ENCODE peak calls at places on chromosomes 11 and 22, in five cellular contexts. M is lower lobe of right lung, O is uterus, X is cardiac muscle cell, L is AG04450. P is an unnamed sample.

GRCh38 chr11:19988598-19988997 is 171.7 kb downstream of the DBX1 start:
- DNase-seq in O (peak; percentile 80), X (no peak), M (peak; percentile 55), L (peak; percentile 63), P (no peak)

GRCh38 chr11:125166347-125166841 is 1.8 kb downstream of the PKNOX2 start:
- DNase-seq in M (no peak), X (peak; percentile 44), O (peak; percentile 42), L (no peak), P (no peak)

GRCh38 chr11:1116666-1117390 is 40.9 kb upstream of the MUC5AC start:
- DNase-seq in M (no peak), X (no peak), O (no peak), L (no peak), P (no peak)

GRCh38 chr11:2690596-2691354 is 9.0 kb downstream of the KCNQ1OT1 start:
- DNase-seq in L (no peak), O (peak; percentile 13), X (no peak), M (no peak), P (no peak)

GRCh38 chr11:9506489-9507343 is 45.9 kb downstream of the ZNF143 start:
- DNase-seq in O (peak; percentile 77), X (peak; percentile 90), M (peak; percentile 55), L (peak; percentile 39), P (no peak)

GRCh38 chr11:74371269-74372039 is 26.8 kb downstream of the PGM2L1 start:
- DNase-seq in X (no peak), L (no peak), O (no peak), M (no peak), P (no peak)

GRCh38 chr22:26527167-26527566 is 14.9 kb upstream of the TFIP11 start:
- DNase-seq in O (no peak), M (no peak), L (no peak), X (no peak), P (no peak)

GRCh38 chr22:27212617-27213177 is 555.3 kb downstream of the MIAT start:
- DNase-seq in M (no peak), X (peak; percentile 60), O (peak; percentile 92), L (peak; percentile 98), P (no peak)

GRCh38 chr11:62491571-62492329 is 54.9 kb downstream of the AHNAK start:
- DNase-seq in O (no peak), M (no peak), L (no peak), X (no peak), P (no peak)

GRCh38 chr22:23075525-23076216 is 5.4 kb downstream of the GNAZ start:
- DNase-seq in X (no peak), M (no peak), L (no peak), O (no peak), P (no peak)

GRCh38 chr22:32803020-32803758 is 1.7 kb downstream of the TIMP3 start:
- DNase-seq in L (no peak), O (peak; percentile 60), X (no peak), M (no peak), P (no peak)

GRCh38 chr22:36950797-36951590 is 37.6 kb downstream of the CSF2RB start:
- DNase-seq in L (no peak), M (no peak), O (no peak), X (no peak), P (no peak)

GRCh38 chr11:92357344-92357743 is 132.7 kb downstream of the FAT3 start:
- DNase-seq in O (no peak), L (no peak), M (no peak), X (no peak), P (no peak)

GRCh38 chr11:20047755-20048154 is 112.5 kb downstream of the DBX1 start:
- DNase-seq in X (no peak), L (no peak), O (no peak), M (no peak), P (no peak)

GRCh38 chr22:38104084-38104483 is 6.4 kb downstream of the BAIAP2L2 start:
- DNase-seq in M (peak; percentile 10), X (peak; percentile 44), O (no peak), L (no peak), P (no peak)

GRCh38 chr11:109423114-109423859 is 1.3 kb downstream of the C11orf87 start:
- DNase-seq in X (peak; percentile 13), M (no peak), L (no peak), O (no peak), P (no peak)

GRCh38 chr11:76977791-76978190 is 56.4 kb upstream of the B3GNT6 start:
- DNase-seq in M (no peak), X (no peak), L (no peak), O (no peak), P (no peak)

GRCh38 chr11:91194551-91194950 is 971.7 kb upstream of the CHORDC1 start:
- DNase-seq in O (no peak), M (no peak), L (no peak), X (no peak), P (no peak)

GRCh38 chr11:27700351-27701261 is at the start of gene BDNF:
- DNase-seq in X (peak; percentile 44), O (no peak), L (no peak), M (no peak), P (no peak)

GRCh38 chr11:33861911-33862310 is 30.0 kb downstream of the LMO2 start:
- DNase-seq in X (no peak), O (no peak), M (no peak), L (no peak), P (no peak)

GRCh38 chr11:727281-727701 is 20.0 kb upstream of the TALDO1 start:
- DNase-seq in M (no peak), O (no peak), X (no peak), L (no peak), P (no peak)

GRCh38 chr11:19811391-19811790 is 98.8 kb downstream of the NAV2 start:
- DNase-seq in M (no peak), X (no peak), O (no peak), L (no peak), P (no peak)

GRCh38 chr11:77100166-77101042 is 2.2 kb upstream of the OMP start:
- DNase-seq in L (no peak), M (peak; percentile 14), X (no peak), O (no peak), P (no peak)

GRCh38 chr22:47233316-47234243 is 471.1 kb downstream of the TBC1D22A start:
- DNase-seq in L (no peak), O (no peak), M (no peak), X (no peak), P (no peak)

GRCh38 chr11:129950319-129951034 is 52.2 kb downstream of the PRDM10 start:
- DNase-seq in L (peak; percentile 6), M (peak; percentile 65), O (peak; percentile 24), X (no peak), P (no peak)

GRCh38 chr11:15976433-15977045 is 379.8 kb downstream of the SOX6 start:
- DNase-seq in O (no peak), X (no peak), M (no peak), L (peak; percentile 32), P (no peak)

GRCh38 chr11:65274734-65275682 is 13.2 kb downstream of the POLA2 start:
- DNase-seq in X (peak; percentile 80), O (peak; percentile 93), M (peak; percentile 62), L (peak; percentile 96), P (no peak)

GRCh38 chr11:83257638-83258229 is 28.4 kb downstream of the CCDC90B start:
- DNase-seq in L (no peak), X (no peak), M (no peak), O (no peak), P (no peak)

GRCh38 chr22:21816787-21817496 is 50.5 kb downstream of the MAPK1 start:
- DNase-seq in L (peak; percentile 67), O (no peak), X (no peak), M (no peak), P (no peak)

GRCh38 chr22:46674367-46674781 is 54.2 kb downstream of the GRAMD4 start:
- DNase-seq in M (peak; percentile 72), O (peak; percentile 66), L (no peak), X (no peak), P (no peak)

GRCh38 chr22:35102663-35103062 is 36.7 kb downstream of the ISX start:
- DNase-seq in X (peak; percentile 72), O (no peak), M (peak; percentile 48), L (no peak), P (no peak)

GRCh38 chr22:47323518-47323917 is 561.1 kb downstream of the TBC1D22A start:
- DNase-seq in X (no peak), O (no peak), M (no peak), L (no peak), P (no peak)

GRCh38 chr11:121669422-121669821 is 216.7 kb upstream of the SORL1-AS1 start:
- DNase-seq in X (no peak), M (no peak), O (no peak), L (no peak), P (no peak)

GRCh38 chr11:121672630-121673487 is 220.1 kb upstream of the SORL1-AS1 start:
- DNase-seq in O (no peak), X (peak; percentile 19), L (no peak), M (no peak), P (no peak)

GRCh38 chr11:121670792-121671275 is 218.1 kb upstream of the SORL1-AS1 start:
- DNase-seq in O (no peak), M (no peak), L (no peak), X (no peak), P (no peak)

GRCh38 chr11:121671276-121672168 is 218.8 kb upstream of the SORL1-AS1 start:
- DNase-seq in X (no peak), L (no peak), M (no peak), O (no peak), P (peak; percentile 53)
- H3K27ac ChIP-seq in X (peak overlapping the region; percentile 1), L (no peak overlapping the region), M (no peak overlapping the region), O (peak overlapping the region; percentile 80), P (peak overlapping the region; percentile 86)

GRCh38 chr11:64138413-64138812 is 27.5 kb downstream of the MACROD1 start:
- DNase-seq in M (no peak), X (no peak), L (no peak), O (no peak), P (peak; percentile 66)
- H3K27ac ChIP-seq in M (no peak overlapping the region), X (no peak overlapping the region), L (no peak overlapping the region), O (no peak overlapping the region), P (no peak overlapping the region)

GRCh38 chr11:60377737-60378136 is 595 bp upstream of the MS4A7 start:
- DNase-seq in M (peak; percentile 79), L (no peak), X (no peak), O (no peak), P (no peak)
- H3K27ac ChIP-seq in M (peak overlapping the region; percentile 81), L (no peak overlapping the region), X (no peak overlapping the region), O (no peak overlapping the region), P (peak overlapping the region; percentile 11)

GRCh38 chr22:45418056-45418769 is 4.7 kb downstream of the RIBC2 start:
- DNase-seq in L (no peak), O (no peak), M (no peak), X (no peak), P (no peak)
- H3K27ac ChIP-seq in L (no peak overlapping the region), O (no peak overlapping the region), M (no peak overlapping the region), X (no peak overlapping the region), P (no peak overlapping the region)

DNA sequence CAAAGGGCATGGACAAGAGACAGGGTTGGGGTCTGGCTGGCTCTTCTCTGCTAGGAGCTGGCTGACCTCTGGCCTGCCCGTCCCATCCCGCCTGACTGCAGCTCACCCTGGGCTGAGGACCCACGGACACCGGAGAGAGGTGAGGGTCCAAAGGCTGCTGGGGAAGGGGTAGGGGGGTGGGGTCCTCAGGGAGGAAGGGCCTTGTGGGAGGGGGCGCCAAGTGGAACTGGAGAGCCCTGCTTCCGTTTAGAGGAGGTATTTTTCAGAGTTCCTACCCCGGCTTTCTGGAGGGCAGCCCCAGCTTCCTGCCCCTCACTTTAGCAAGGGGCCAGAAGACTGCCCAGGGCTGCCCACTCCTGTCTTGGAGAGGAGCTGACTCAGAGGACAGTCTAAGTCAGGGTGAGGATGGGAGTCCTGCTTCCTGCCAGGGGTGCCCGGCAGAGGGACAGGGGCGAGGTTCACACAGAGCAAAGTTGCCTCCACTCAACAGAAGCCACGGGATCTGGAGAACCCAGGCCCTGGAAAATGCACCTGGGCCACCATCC is 7.1 kb downstream of the LARGE2 start:
- DNase-seq in O (no peak), M (no peak), X (no peak), L (no peak), P (no peak)
- H3K27ac ChIP-seq in O (no peak overlapping the region), M (peak overlapping the region; percentile 41), X (no peak overlapping the region), L (no peak overlapping the region), P (no peak overlapping the region)